ENCODE peak calls at places on chromosomes 6 and 20, in eight cellular contexts. L is neuronal stem cell, B is spleen, N is tibial artery, H is K562, Q is NT2/D1, Z is Caco-2, I is DND-41. U is an unnamed sample.

GRCh38 chr6:69871107-69871506 is 4.8 kb downstream of the COL19A1 start:
- DNase-seq in L (no peak), B (no peak), N (no peak), H (no peak), Q (no peak), Z (no peak), I (no peak), U (no peak)

GRCh38 chr20:21513881-21514540 is at the start of gene NKX2-2:
- DNase-seq in L (no peak), B (no peak), N (no peak), H (no peak), Q (no peak), Z (no peak), I (no peak), U (no peak)

GRCh38 chr6:101083533-101084172 is 202.5 kb upstream of the ASCC3 start:
- DNase-seq in L (no peak), B (no peak), N (no peak), H (no peak), Q (peak), Z (no peak), I (no peak), U (no peak)

GRCh38 chr6:43806041-43806757 is 36.2 kb downstream of the VEGFA start:
- DNase-seq in L (no peak), B (no peak), N (no peak), H (no peak), Q (no peak), Z (peak), I (no peak), U (no peak)

GRCh38 chr20:37559312-37560027 is 31.8 kb upstream of the BLCAP start:
- DNase-seq in L (no peak), B (no peak), N (no peak), H (no peak), Q (no peak), Z (peak), I (no peak), U (no peak)

GRCh38 chr6:159790947-159791598 is 806 bp downstream of the MRPL18 start:
- DNase-seq in L (no peak), B (peak), N (peak), H (no peak), Q (no peak), Z (no peak), I (no peak), U (no peak)

GRCh38 chr6:775863-776262 is 82.9 kb upstream of the EXOC2 start:
- DNase-seq in L (no peak), B (no peak), N (no peak), H (no peak), Q (no peak), Z (no peak), I (no peak), U (no peak)

GRCh38 chr6:56593801-56594318 is 48.8 kb downstream of the DST start:
- DNase-seq in L (no peak), B (no peak), N (no peak), H (no peak), Q (no peak), Z (no peak), I (no peak), U (no peak)

GRCh38 chr6:56888687-56889086 is 66.2 kb upstream of the BEND6 start:
- DNase-seq in L (no peak), B (no peak), N (no peak), H (no peak), Q (no peak), Z (no peak), I (no peak), U (no peak)

GRCh38 chr6:67252663-67253062 is 1382.4 kb upstream of the ADGRB3 start:
- DNase-seq in L (no peak), B (no peak), N (no peak), H (no peak), Q (no peak), Z (no peak), I (peak), U (peak)

GRCh38 chr6:169827372-169827771 is 76.0 kb downstream of the ERMARD start:
- DNase-seq in L (no peak), B (peak), N (no peak), H (no peak), Q (no peak), Z (no peak), I (no peak), U (no peak)

GRCh38 chr6:158654498-158654897 is 4.6 kb downstream of the SYTL3 start:
- DNase-seq in L (no peak), B (peak), N (peak), H (no peak), Q (no peak), Z (no peak), I (no peak), U (no peak)

GRCh38 chr20:23782366-23782983 is 31.7 kb upstream of the CST1 start:
- DNase-seq in L (no peak), B (no peak), N (no peak), H (peak), Q (no peak), Z (peak), I (peak), U (peak)

GRCh38 chr6:9121551-9121950 is 686.2 kb upstream of the SLC35B3 start:
- DNase-seq in L (no peak), B (no peak), N (no peak), H (no peak), Q (no peak), Z (no peak), I (no peak), U (no peak)

GRCh38 chr6:164322533-164322932 is 908.0 kb downstream of the QKI start:
- DNase-seq in L (no peak), B (no peak), N (no peak), H (no peak), Q (no peak), Z (no peak), I (no peak), U (no peak)

GRCh38 chr6:72757926-72758325 is 136.1 kb downstream of the KCNQ5 start:
- DNase-seq in L (no peak), B (no peak), N (no peak), H (no peak), Q (no peak), Z (no peak), I (no peak), U (no peak)

GRCh38 chr6:1227600-1227934 is 84.3 kb upstream of the FOXQ1 start:
- DNase-seq in L (no peak), B (no peak), N (no peak), H (no peak), Q (no peak), Z (no peak), I (no peak), U (no peak)

GRCh38 chr6:108604156-108604555 is 43.4 kb downstream of the FOXO3 start:
- DNase-seq in L (no peak), B (no peak), N (no peak), H (no peak), Q (no peak), Z (no peak), I (no peak), U (no peak)

GRCh38 chr6:107132330-107132954 is 17.1 kb upstream of the BEND3 start:
- DNase-seq in L (no peak), B (no peak), N (no peak), H (no peak), Q (no peak), Z (no peak), I (peak), U (no peak)

GRCh38 chr6:15264902-15265761 is 19.3 kb downstream of the JARID2 start:
- DNase-seq in L (peak), B (no peak), N (no peak), H (peak), Q (no peak), Z (no peak), I (no peak), U (no peak)

GRCh38 chr6:46953921-46954320 is 32.2 kb upstream of the ADGRF5 start:
- DNase-seq in L (no peak), B (no peak), N (no peak), H (no peak), Q (no peak), Z (no peak), I (no peak), U (no peak)

GRCh38 chr20:23225407-23226060 is 125.1 kb upstream of the NXT1 start:
- DNase-seq in L (no peak), B (no peak), N (peak), H (peak), Q (no peak), Z (peak), I (no peak), U (no peak)

GRCh38 chr6:154292066-154292465 is 64.5 kb downstream of the IPCEF1 start:
- DNase-seq in L (no peak), B (no peak), N (no peak), H (no peak), Q (no peak), Z (no peak), I (no peak), U (no peak)

GRCh38 chr20:25503946-25504345 is 81.4 kb downstream of the NINL start:
- DNase-seq in L (no peak), B (no peak), N (no peak), H (no peak), Q (no peak), Z (no peak), I (no peak), U (no peak)

GRCh38 chr6:33702345-33702977 is 9.0 kb downstream of the UQCC2 start:
- DNase-seq in L (no peak), B (peak), N (peak), H (peak), Q (peak), Z (peak), I (peak), U (no peak)

GRCh38 chr20:50292324-50293243 is 102.0 kb downstream of the CEBPB start:
- DNase-seq in L (no peak), B (peak), N (peak), H (peak), Q (no peak), Z (peak), I (no peak), U (no peak)

GRCh38 chr6:27674882-27675281 is 202.0 kb upstream of the ZNF184 start:
- DNase-seq in L (no peak), B (no peak), N (no peak), H (no peak), Q (no peak), Z (no peak), I (no peak), U (no peak)

GRCh38 chr6:24484657-24485318 is 4.6 kb downstream of the GPLD1 start:
- DNase-seq in L (no peak), B (no peak), N (no peak), H (no peak), Q (no peak), Z (no peak), I (no peak), U (no peak)

GRCh38 chr6:138795809-138796469 is at the start of gene ECT2L:
- DNase-seq in L (peak), B (peak), N (peak), H (no peak), Q (peak), Z (peak), I (no peak), U (no peak)

GRCh38 chr6:66937180-66937579 is 1230.2 kb upstream of the EYS start:
- DNase-seq in L (no peak), B (no peak), N (no peak), H (no peak), Q (no peak), Z (no peak), I (no peak), U (no peak)

GRCh38 chr6:18264338-18265098 is at the start of gene DEK:
- DNase-seq in L (peak), B (peak), N (peak), H (peak), Q (peak), Z (peak), I (peak), U (peak)

GRCh38 chr20:10537850-10538480 is 102.9 kb downstream of the SLX4IP start:
- DNase-seq in L (no peak), B (no peak), N (no peak), H (no peak), Q (no peak), Z (no peak), I (no peak), U (no peak)

GRCh38 chr20:37295595-37295994 is 6.1 kb downstream of the MANBAL start:
- DNase-seq in L (no peak), B (no peak), N (no peak), H (no peak), Q (no peak), Z (no peak), I (no peak), U (no peak)

GRCh38 chr6:89433637-89434499 is 916 bp downstream of the ANKRD6 start:
- DNase-seq in L (no peak), B (peak), N (peak), H (no peak), Q (no peak), Z (no peak), I (no peak), U (no peak)

GRCh38 chr20:53322651-53323050 is 271.0 kb downstream of the ZNF217 start:
- DNase-seq in L (no peak), B (no peak), N (no peak), H (no peak), Q (no peak), Z (no peak), I (no peak), U (peak)
- H3K4me3 ChIP-seq in L (no peak), B (no peak), N (no peak), H (no peak), Q (no peak), Z (no peak), I (no peak), U (no peak)

GRCh38 chr6:161750677-161751076 is 476.8 kb upstream of the AGPAT4 start:
- DNase-seq in L (no peak), B (no peak), N (no peak), H (no peak), Q (no peak), Z (no peak), I (no peak), U (no peak)

GRCh38 chr6:161749576-161749975 is 475.7 kb upstream of the AGPAT4 start:
- DNase-seq in L (no peak), B (no peak), N (no peak), H (no peak), Q (no peak), Z (no peak), I (no peak), U (no peak)

GRCh38 chr6:161745128-161745527 is 471.3 kb upstream of the AGPAT4 start:
- DNase-seq in L (no peak), B (no peak), N (no peak), H (no peak), Q (no peak), Z (no peak), I (no peak), U (no peak)

GRCh38 chr6:161745594-161745993 is 471.7 kb upstream of the AGPAT4 start:
- DNase-seq in L (no peak), B (no peak), N (no peak), H (no peak), Q (no peak), Z (no peak), I (no peak), U (no peak)

GRCh38 chr6:161748535-161749386 is 474.9 kb upstream of the AGPAT4 start:
- DNase-seq in L (peak), B (no peak), N (no peak), H (peak), Q (peak), Z (no peak), I (no peak), U (peak)
- H3K4me3 ChIP-seq in L (no peak), B (no peak), N (no peak), H (no peak), Q (no peak), Z (no peak), I (no peak), U (no peak)

DNA sequence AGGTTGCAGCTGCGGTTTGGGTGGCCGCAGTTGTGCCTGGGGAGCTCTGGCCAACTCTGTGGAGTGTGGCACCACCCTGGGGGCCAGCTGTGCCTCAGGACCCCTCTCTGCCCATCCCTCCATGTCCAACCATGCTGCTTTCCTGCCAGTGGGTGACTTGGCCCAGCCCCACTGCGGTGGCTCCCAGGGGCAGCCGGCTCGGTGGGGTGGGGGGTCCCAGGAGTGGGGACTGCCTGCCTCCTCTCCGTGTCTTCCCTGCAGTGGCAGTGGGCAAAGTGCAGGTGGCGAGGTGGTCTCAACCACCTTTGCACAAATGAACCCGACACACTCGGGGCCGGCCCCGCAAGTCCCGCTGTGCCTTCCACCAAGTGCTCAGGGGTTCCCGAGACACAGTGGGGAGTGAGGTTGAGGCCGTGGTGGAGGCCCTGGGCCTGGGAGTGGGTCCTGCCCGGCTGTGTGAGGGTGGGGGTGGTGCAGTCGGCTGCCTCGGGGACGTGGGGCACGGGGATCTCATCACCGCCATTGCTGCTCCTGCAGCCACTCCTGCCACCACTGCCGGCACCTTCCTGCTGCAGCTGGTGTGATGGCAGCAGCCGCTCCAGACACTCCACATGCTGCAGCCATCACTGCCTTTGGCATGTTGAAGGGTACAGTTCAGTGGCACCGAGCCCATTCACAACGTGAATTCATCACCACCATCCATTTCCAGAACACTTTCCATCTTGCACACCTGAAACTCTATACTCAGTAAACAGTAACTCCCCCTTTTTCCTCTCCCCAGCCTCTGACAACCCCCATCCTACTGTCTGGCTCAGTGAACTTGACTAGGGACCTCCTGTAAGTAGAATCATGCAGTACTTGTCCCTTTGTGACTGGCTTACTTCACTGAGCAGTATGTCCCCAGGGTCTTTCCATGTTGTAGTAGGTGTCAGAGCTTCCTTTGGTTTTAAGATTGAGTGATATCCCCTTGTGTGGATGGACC is 10.7 kb upstream of the SLCO4A1 start:
- DNase-seq in L (no peak), B (no peak), N (no peak), H (no peak), Q (no peak), Z (no peak), I (no peak), U (no peak)
- H3K4me3 ChIP-seq in L (no peak), B (no peak), N (no peak), H (no peak), Q (no peak), Z (no peak), I (no peak), U (no peak)

GRCh38 chr6:3259491-3259958 is 778 bp downstream of the PSMG4 start:
- DNase-seq in L (no peak), B (peak), N (no peak), H (no peak), Q (no peak), Z (no peak), I (peak), U (peak)
- H3K4me3 ChIP-seq in L (peak), B (peak), N (peak), H (peak), Q (peak), Z (peak), I (peak), U (peak)

GRCh38 chr6:41555326-41556300 is 9.4 kb downstream of the FOXP4 start:
- DNase-seq in L (no peak), B (no peak), N (no peak), H (no peak), Q (no peak), Z (no peak), I (no peak), U (no peak)

GRCh38 chr6:41551086-41551702 is 5.0 kb downstream of the FOXP4 start:
- DNase-seq in L (no peak), B (no peak), N (no peak), H (no peak), Q (no peak), Z (no peak), I (no peak), U (no peak)

GRCh38 chr6:41552723-41553122 is 6.5 kb downstream of the FOXP4 start:
- DNase-seq in L (no peak), B (no peak), N (no peak), H (no peak), Q (no peak), Z (no peak), I (no peak), U (no peak)

GRCh38 chr6:41551857-41552256 is 5.7 kb downstream of the FOXP4 start:
- DNase-seq in L (no peak), B (no peak), N (no peak), H (no peak), Q (no peak), Z (no peak), I (no peak), U (no peak)

GRCh38 chr6:41553405-41553999 is 7.3 kb downstream of the FOXP4 start:
- DNase-seq in L (no peak), B (no peak), N (no peak), H (no peak), Q (no peak), Z (no peak), I (no peak), U (no peak)
- H3K4me3 ChIP-seq in L (no peak), B (no peak), N (no peak), H (no peak), Q (no peak), Z (no peak), I (no peak), U (no peak)

DNA sequence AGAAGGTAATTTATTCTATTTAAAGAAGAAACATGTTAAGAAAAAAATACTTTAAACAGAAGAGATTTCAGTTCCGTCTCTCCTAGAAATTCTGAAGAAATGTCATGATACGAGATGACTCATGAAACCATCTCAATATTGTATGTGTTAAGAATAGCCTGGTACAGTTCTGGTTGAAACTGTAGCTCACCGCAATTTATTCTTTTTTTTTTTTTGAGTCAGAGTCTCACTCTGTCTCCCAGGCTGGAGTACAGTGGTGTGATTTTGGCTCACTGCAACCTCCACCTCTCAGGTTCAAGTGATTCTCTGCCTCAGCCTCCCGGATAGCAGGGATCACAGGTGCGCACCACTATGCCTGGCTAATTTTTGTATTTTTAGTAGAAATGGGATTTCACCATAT is 103.3 kb downstream of the ARHGAP18 start:
- DNase-seq in L (no peak), B (no peak), N (no peak), H (no peak), Q (no peak), Z (no peak), I (no peak), U (no peak)
- H3K4me3 ChIP-seq in L (no peak), B (no peak), N (no peak), H (no peak), Q (no peak), Z (no peak), I (no peak), U (no peak)

DNA sequence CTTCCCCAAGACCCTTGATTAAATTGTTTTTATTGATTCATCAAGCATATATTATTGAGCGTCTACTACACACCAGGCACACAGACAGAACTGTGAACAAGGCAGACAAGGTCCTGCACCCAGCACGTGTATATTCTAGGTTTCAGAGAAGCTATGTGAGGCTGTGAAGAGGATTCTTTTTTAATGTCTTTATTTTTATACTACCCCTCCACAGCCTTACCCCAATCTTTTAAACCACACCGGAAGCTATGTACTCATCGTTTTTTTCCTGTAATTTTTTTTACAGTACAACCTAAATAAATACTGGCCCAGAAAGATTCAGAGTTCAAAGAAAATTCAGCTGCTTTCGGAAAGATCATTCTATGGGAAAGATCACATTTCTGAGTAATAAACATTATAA is 10.0 kb downstream of the SGK1 start:
- DNase-seq in L (no peak), B (no peak), N (no peak), H (no peak), Q (no peak), Z (no peak), I (peak), U (no peak)
- H3K4me3 ChIP-seq in L (no peak), B (no peak), N (no peak), H (no peak), Q (no peak), Z (no peak), I (no peak), U (no peak)

DNA sequence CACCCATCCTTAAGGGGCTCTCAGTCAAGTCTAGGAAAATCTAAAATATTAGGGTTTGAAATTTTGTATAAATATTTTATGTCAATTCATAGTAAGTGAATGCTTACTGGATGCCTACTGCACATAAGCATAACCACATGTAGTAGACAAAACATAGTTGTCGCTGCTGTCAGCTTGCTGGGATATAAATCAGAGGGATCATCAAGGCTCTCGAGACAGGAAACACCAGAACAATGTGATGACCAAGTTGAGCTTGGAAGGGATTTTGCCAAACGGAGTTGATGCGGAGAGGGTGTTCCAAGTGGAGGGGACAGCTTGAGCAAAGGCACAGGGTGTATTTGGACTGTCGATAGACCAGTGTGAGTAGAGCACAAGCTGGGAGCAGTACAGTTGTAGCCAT is 105.8 kb upstream of the SUPT3H start:
- DNase-seq in L (no peak), B (no peak), N (no peak), H (no peak), Q (no peak), Z (no peak), I (no peak), U (no peak)
- H3K4me3 ChIP-seq in L (no peak), B (no peak), N (no peak), H (no peak), Q (no peak), Z (no peak), I (no peak), U (no peak)